ENCODE peak calls at places on chromosome 7, in eight cellular contexts. G is right atrium auricular region, S is fibroblast of pulmonary artery, L is GM20000, K is mucosa of descending colon, E is stomach, I is AG04449, D is AG04450. X is an unnamed sample.

GRCh38 chr7:24907311-24907886 is 72.6 kb downstream of the OSBPL3 start:
- DNase-seq in K (no peak), D (no peak), E (no peak), G (no peak), S (peak; percentile 61), L (no peak), I (no peak), X (peak; percentile 62)

GRCh38 chr7:44998153-44998871 is 1.7 kb upstream of the CCM2 start:
- DNase-seq in E (no peak), G (no peak), I (no peak), K (no peak), L (no peak), S (no peak), D (no peak), X (no peak)

GRCh38 chr7:130970196-130970595 is 236.2 kb upstream of the KLF14 start:
- DNase-seq in D (no peak), S (no peak), E (no peak), I (no peak), L (no peak), G (no peak), K (no peak), X (no peak)

GRCh38 chr7:46360255-46360654 is 439.2 kb upstream of the IGFBP3 start:
- DNase-seq in L (no peak), D (no peak), K (no peak), E (no peak), I (no peak), G (no peak), S (no peak), X (no peak)

GRCh38 chr7:128422856-128423255 is 13.1 kb upstream of the IMPDH1 start:
- DNase-seq in G (no peak), L (no peak), I (no peak), K (no peak), S (no peak), E (no peak), D (no peak), X (no peak)

GRCh38 chr7:16066805-16067459 is 354.4 kb downstream of the CRPPA start:
- DNase-seq in G (no peak), L (no peak), D (no peak), S (no peak), K (no peak), E (no peak), I (no peak), X (peak; percentile 12)

GRCh38 chr7:114086906-114087651 is 168.3 kb upstream of the PPP1R3A start:
- DNase-seq in D (no peak), K (peak; percentile 64), I (no peak), G (no peak), S (peak; percentile 30), L (peak; percentile 35), E (no peak), X (peak; percentile 40)

GRCh38 chr7:1033546-1034145 is 10.7 kb upstream of the GPR146 start:
- DNase-seq in G (no peak), D (no peak), S (no peak), L (no peak), E (no peak), I (no peak), K (no peak), X (no peak)

GRCh38 chr7:45199506-45199905 is 41.9 kb downstream of the RAMP3 start:
- DNase-seq in D (no peak), G (no peak), S (no peak), K (no peak), L (no peak), I (no peak), E (no peak), X (no peak)

GRCh38 chr7:103343758-103344452 is 662 bp downstream of the DNAJC2 start:
- DNase-seq in E (no peak), S (peak; percentile 33), L (peak; percentile 24), D (no peak), K (no peak), I (no peak), G (no peak), X (peak; percentile 60)

GRCh38 chr7:22702516-22702915 is 24.5 kb upstream of the IL6 start:
- DNase-seq in S (no peak), G (no peak), E (no peak), K (no peak), L (no peak), I (no peak), D (no peak), X (no peak)

GRCh38 chr7:111198255-111198654 is 107.3 kb downstream of the LRRN3 start:
- DNase-seq in E (no peak), I (peak; percentile 99), D (peak; percentile 93), K (no peak), G (no peak), L (no peak), S (peak; percentile 92), X (peak; percentile 97)

GRCh38 chr7:80749270-80749669 is 110.8 kb downstream of the CD36 start:
- DNase-seq in S (no peak), I (no peak), K (no peak), D (no peak), L (no peak), E (no peak), G (no peak), X (no peak)

GRCh38 chr7:422886-423225 is 96.8 kb downstream of the PDGFA start:
- DNase-seq in E (no peak), S (no peak), L (no peak), K (peak; percentile 5), D (no peak), G (no peak), I (no peak), X (no peak)

GRCh38 chr7:139044813-139045794 is 9.3 kb upstream of the ZC3HAV1L start:
- DNase-seq in I (no peak), D (no peak), G (no peak), K (no peak), L (no peak), S (no peak), E (no peak), X (no peak)

GRCh38 chr7:133773601-133774000 is 353.5 kb upstream of the LRGUK start:
- DNase-seq in K (no peak), L (no peak), G (no peak), S (no peak), D (no peak), I (no peak), E (no peak), X (no peak)

GRCh38 chr7:80018941-80019808 is 115.5 kb upstream of the GNAI1 start:
- DNase-seq in L (peak; percentile 58), I (no peak), K (peak; percentile 23), E (peak; percentile 31), D (peak; percentile 26), S (peak; percentile 70), G (no peak), X (peak; percentile 70)

GRCh38 chr7:144384071-144384470 is 19.4 kb downstream of the NOBOX start:
- DNase-seq in K (no peak), G (no peak), E (no peak), S (peak; percentile 25), I (no peak), L (no peak), D (no peak), X (peak; percentile 30)

GRCh38 chr7:157980774-157981173 is 606.8 kb downstream of the PTPRN2 start:
- DNase-seq in S (no peak), K (no peak), D (no peak), E (no peak), G (no peak), L (no peak), I (no peak), X (no peak)
- TF ChIP-seq CTCF in S (no peak), K (no peak), D (no peak), E (no peak), G (no peak), L (no peak), I (no peak), X (no peak)

DNA sequence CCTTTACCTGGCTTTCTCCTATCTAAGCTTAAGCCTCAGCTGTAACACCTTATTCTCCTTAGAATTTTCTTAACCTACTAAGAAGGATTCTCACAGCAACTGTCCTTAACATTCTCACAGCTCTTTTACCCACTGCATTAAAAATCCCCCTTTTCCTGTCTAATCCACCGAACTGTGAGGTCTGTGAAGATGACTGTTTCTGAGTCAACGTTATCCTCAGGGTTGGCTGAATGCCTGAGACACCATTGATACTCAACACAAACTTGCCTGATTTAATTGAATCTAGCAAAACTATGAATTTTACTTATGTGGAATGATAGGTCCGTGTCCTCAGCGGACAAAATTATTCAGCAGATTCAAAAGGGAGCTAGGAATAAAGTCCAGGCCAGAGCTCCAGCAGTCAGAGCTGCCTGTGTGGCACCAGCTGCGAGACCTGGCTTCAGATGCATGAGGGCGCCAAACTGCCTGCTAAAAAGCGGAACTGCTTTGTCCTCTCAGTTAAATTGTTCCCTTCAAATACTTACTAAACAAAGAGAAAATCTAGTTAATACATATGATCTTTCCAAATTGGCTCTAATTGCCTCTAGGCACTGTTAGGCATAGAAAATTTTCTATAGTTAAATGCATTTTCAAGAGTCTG is 33.4 kb upstream of the VWDE start:
- DNase-seq in K (no peak), D (no peak), G (no peak), I (no peak), L (no peak), S (peak; percentile 7), E (no peak), X (no peak)
- TF ChIP-seq CTCF in K (no peak), D (peak; percentile 24), G (no peak), I (no peak), L (no peak), S (no peak), E (no peak), X (no peak)

DNA sequence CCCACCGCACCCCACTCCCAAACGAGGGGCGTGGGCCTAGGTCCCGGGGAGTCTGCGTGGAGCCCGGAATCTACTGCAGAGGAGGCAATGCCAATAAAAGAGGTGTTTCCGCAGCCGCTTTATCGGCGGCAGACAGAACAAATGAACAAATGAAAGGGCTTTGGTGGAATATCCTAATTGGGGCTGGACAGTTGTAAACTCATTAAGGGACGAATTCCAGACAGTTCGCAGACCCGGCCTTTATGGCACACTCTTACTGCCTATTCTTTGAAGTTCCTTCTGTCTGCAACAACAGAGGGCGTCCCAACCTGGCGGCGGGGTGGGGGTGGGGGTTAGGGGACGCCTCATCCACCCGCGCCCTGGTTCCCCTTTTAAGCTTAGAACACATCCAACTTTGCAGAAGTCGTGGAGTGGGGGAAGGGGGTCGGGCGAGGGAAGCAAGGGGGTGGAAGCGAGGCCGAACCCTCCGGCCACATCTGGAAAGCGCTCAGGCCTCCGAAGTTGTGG is 4.1 kb downstream of the HOXA9 start:
- DNase-seq in S (no peak), E (no peak), K (peak; percentile 79), I (no peak), D (no peak), G (no peak), L (no peak), X (peak; percentile 63)
- TF ChIP-seq CTCF in S (no peak), E (peak; percentile 46), K (no peak), I (no peak), D (no peak), G (peak; percentile 2), L (no peak), X (no peak)

DNA sequence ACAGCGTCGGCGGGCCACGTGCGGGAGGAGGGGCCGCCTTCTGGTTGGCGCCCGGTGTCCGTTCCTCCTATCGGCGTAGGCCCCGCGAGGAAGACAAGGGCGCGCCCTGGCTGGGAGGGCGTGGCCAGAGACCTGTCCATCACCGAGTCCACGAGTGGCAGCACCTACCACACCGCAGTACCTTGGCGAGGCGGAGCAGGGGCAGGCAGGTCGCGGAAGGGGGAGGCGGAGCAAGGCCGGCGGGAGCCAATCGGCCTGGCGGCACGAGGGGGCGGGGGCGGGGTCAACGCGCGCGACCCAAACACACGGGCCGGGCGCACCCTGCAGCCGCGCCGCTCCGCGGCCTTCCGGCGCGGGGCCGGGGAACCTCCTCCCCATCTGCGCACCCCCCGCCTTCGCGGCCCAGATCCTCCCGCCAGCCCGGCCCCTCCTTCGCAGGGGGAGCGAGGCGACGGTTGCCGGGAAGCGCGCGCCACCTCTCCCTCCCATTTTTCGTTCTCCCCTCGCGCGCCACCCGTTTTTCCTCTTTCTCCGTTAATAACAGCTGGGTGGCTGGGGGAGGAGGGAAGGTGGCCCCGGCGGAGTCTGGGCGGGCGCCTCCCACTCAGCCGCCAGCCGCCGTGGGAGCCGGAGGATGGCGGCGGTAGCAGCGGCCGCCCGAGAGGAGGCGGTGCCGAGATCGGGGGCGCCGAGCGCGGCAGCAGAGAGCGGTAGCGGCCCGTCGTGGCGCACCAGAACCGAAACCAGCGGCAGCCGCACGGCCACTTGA is at the start of gene ZNRF2:
- DNase-seq in I (peak; percentile 76), K (peak; percentile 99), L (peak; percentile 96), E (peak; percentile 99), S (peak; percentile 99), D (peak; percentile 85), G (peak; percentile 99), X (peak; percentile 98)
- TF ChIP-seq CTCF in I (peak; percentile 55), K (peak; percentile 59), L (peak; percentile 44), E (peak; percentile 63), S (peak; percentile 10), D (peak; percentile 45), G (peak; percentile 27), X (peak; percentile 38)

X was measured in fibroblast of villous mesenchyme.